ENCODE peak calls at places on chromosomes 1 and 21, in four cellular contexts. One of them, this sample, is unnamed.

GRCh38 chr1:20729990-20730689 is 2.4 kb downstream of the SH2D5 start:
- DNase-seq in AG04449: no peak
- DNase-seq in activated T-cell treated with anti-CD3 and anti-CD28 coated beads for 1 hour: no peak
- DNase-seq in germinal center: no peak
- DNase-seq in this sample: no peak

GRCh38 chr1:209688746-209689234 is 13.6 kb downstream of the G0S2 start:
- DNase-seq in AG04449: no peak
- DNase-seq in germinal center: no peak
- DNase-seq in activated T-cell treated with anti-CD3 and anti-CD28 coated beads for 1 hour: no peak
- DNase-seq in this sample: no peak

GRCh38 chr1:160251687-160252526 is 10.4 kb downstream of the DCAF8 start:
- DNase-seq in activated T-cell treated with anti-CD3 and anti-CD28 coated beads for 1 hour: peak
- DNase-seq in AG04449: no peak
- DNase-seq in germinal center: peak
- DNase-seq in this sample: peak

GRCh38 chr1:1976031-1976430 is 27.6 kb downstream of the CFAP74 start:
- DNase-seq in AG04449: no peak
- DNase-seq in activated T-cell treated with anti-CD3 and anti-CD28 coated beads for 1 hour: no peak
- DNase-seq in germinal center: no peak
- DNase-seq in this sample: no peak

GRCh38 chr1:43451701-43452532 is 1.8 kb downstream of the HYI start:
- DNase-seq in AG04449: no peak
- DNase-seq in activated T-cell treated with anti-CD3 and anti-CD28 coated beads for 1 hour: no peak
- DNase-seq in germinal center: no peak
- DNase-seq in this sample: no peak

GRCh38 chr1:243727503-243728191 is 122.4 kb downstream of the AKT3 start:
- DNase-seq in AG04449: no peak
- DNase-seq in activated T-cell treated with anti-CD3 and anti-CD28 coated beads for 1 hour: no peak
- DNase-seq in germinal center: peak
- DNase-seq in this sample: no peak

GRCh38 chr1:21205416-21205815 is 28.7 kb upstream of the EIF4G3 start:
- DNase-seq in activated T-cell treated with anti-CD3 and anti-CD28 coated beads for 1 hour: no peak
- DNase-seq in AG04449: no peak
- DNase-seq in germinal center: no peak
- DNase-seq in this sample: no peak

GRCh38 chr21:44024895-44025353 is 12.8 kb downstream of the TRAPPC10 start:
- DNase-seq in germinal center: no peak
- DNase-seq in AG04449: no peak
- DNase-seq in activated T-cell treated with anti-CD3 and anti-CD28 coated beads for 1 hour: no peak
- DNase-seq in this sample: no peak

GRCh38 chr1:2232255-2232915 is 4.3 kb downstream of the SKI start:
- DNase-seq in AG04449: no peak
- DNase-seq in activated T-cell treated with anti-CD3 and anti-CD28 coated beads for 1 hour: no peak
- DNase-seq in germinal center: no peak
- DNase-seq in this sample: no peak

GRCh38 chr1:154698320-154699096 is 90.5 kb upstream of the ADAR start:
- DNase-seq in activated T-cell treated with anti-CD3 and anti-CD28 coated beads for 1 hour: no peak
- DNase-seq in AG04449: no peak
- DNase-seq in germinal center: no peak
- DNase-seq in this sample: no peak

GRCh38 chr1:201685485-201685884 is 143.5 kb upstream of the IPO9 start:
- DNase-seq in activated T-cell treated with anti-CD3 and anti-CD28 coated beads for 1 hour: no peak
- DNase-seq in AG04449: no peak
- DNase-seq in germinal center: no peak
- DNase-seq in this sample: no peak

GRCh38 chr1:209860293-209860881 is 32.6 kb downstream of the UTP25 start:
- DNase-seq in AG04449: peak
- DNase-seq in germinal center: peak
- DNase-seq in activated T-cell treated with anti-CD3 and anti-CD28 coated beads for 1 hour: peak
- DNase-seq in this sample: peak

GRCh38 chr1:35718492-35719336 is at the start of gene C1orf216:
- DNase-seq in activated T-cell treated with anti-CD3 and anti-CD28 coated beads for 1 hour: peak
- DNase-seq in germinal center: peak
- DNase-seq in AG04449: no peak
- DNase-seq in this sample: no peak

GRCh38 chr1:110309768-110310167 is 29.4 kb upstream of the RBM15 start:
- DNase-seq in germinal center: no peak
- DNase-seq in AG04449: peak
- DNase-seq in activated T-cell treated with anti-CD3 and anti-CD28 coated beads for 1 hour: no peak
- DNase-seq in this sample: no peak

GRCh38 chr21:46116846-46117585 is 19.1 kb downstream of the COL6A2 start:
- DNase-seq in activated T-cell treated with anti-CD3 and anti-CD28 coated beads for 1 hour: no peak
- DNase-seq in germinal center: no peak
- DNase-seq in AG04449: no peak
- DNase-seq in this sample: no peak

GRCh38 chr1:21673277-21673780 is 4.2 kb upstream of the RAP1GAP start:
- DNase-seq in AG04449: peak
- DNase-seq in germinal center: no peak
- DNase-seq in activated T-cell treated with anti-CD3 and anti-CD28 coated beads for 1 hour: no peak
- DNase-seq in this sample: no peak

GRCh38 chr1:115183158-115183557 is 93.9 kb upstream of the TSPAN2 start:
- DNase-seq in germinal center: no peak
- DNase-seq in AG04449: no peak
- DNase-seq in activated T-cell treated with anti-CD3 and anti-CD28 coated beads for 1 hour: no peak
- DNase-seq in this sample: no peak

GRCh38 chr21:16076465-16076864 is 346.7 kb downstream of the USP25 start:
- DNase-seq in germinal center: no peak
- DNase-seq in activated T-cell treated with anti-CD3 and anti-CD28 coated beads for 1 hour: no peak
- DNase-seq in AG04449: no peak
- DNase-seq in this sample: no peak

GRCh38 chr1:101308935-101309333 is 72.1 kb downstream of the S1PR1 start:
- DNase-seq in AG04449: no peak
- DNase-seq in activated T-cell treated with anti-CD3 and anti-CD28 coated beads for 1 hour: no peak
- DNase-seq in germinal center: no peak
- DNase-seq in this sample: no peak

GRCh38 chr21:29018540-29018939 is 609 bp downstream of the RWDD2B start:
- DNase-seq in activated T-cell treated with anti-CD3 and anti-CD28 coated beads for 1 hour: no peak
- DNase-seq in germinal center: no peak
- DNase-seq in AG04449: no peak
- DNase-seq in this sample: no peak

GRCh38 chr1:85321237-85321964 is 45.0 kb upstream of the BCL10 start:
- DNase-seq in germinal center: no peak
- DNase-seq in activated T-cell treated with anti-CD3 and anti-CD28 coated beads for 1 hour: no peak
- DNase-seq in AG04449: no peak
- DNase-seq in this sample: no peak

GRCh38 chr1:14765773-14766172 is 167.3 kb downstream of the KAZN start:
- DNase-seq in AG04449: no peak
- DNase-seq in activated T-cell treated with anti-CD3 and anti-CD28 coated beads for 1 hour: no peak
- DNase-seq in germinal center: no peak
- DNase-seq in this sample: no peak

GRCh38 chr1:162951553-162952315 is 90.8 kb upstream of the CCDC190 start:
- DNase-seq in AG04449: no peak
- DNase-seq in activated T-cell treated with anti-CD3 and anti-CD28 coated beads for 1 hour: no peak
- DNase-seq in germinal center: no peak
- DNase-seq in this sample: no peak

GRCh38 chr1:182841368-182841988 is 2.3 kb downstream of the DHX9 start:
- DNase-seq in AG04449: no peak
- DNase-seq in activated T-cell treated with anti-CD3 and anti-CD28 coated beads for 1 hour: no peak
- DNase-seq in germinal center: peak
- DNase-seq in this sample: no peak

GRCh38 chr1:201361652-201362504 is 15.6 kb downstream of the TNNT2 start:
- DNase-seq in AG04449: no peak
- DNase-seq in germinal center: peak
- DNase-seq in activated T-cell treated with anti-CD3 and anti-CD28 coated beads for 1 hour: no peak
- DNase-seq in this sample: no peak

GRCh38 chr1:31421404-31422040 is 8.5 kb downstream of the SERINC2 start:
- DNase-seq in AG04449: no peak
- DNase-seq in activated T-cell treated with anti-CD3 and anti-CD28 coated beads for 1 hour: no peak
- DNase-seq in germinal center: no peak
- DNase-seq in this sample: no peak

GRCh38 chr1:9920606-9921005 is 10.5 kb upstream of the CTNNBIP1 start:
- DNase-seq in AG04449: no peak
- DNase-seq in germinal center: no peak
- DNase-seq in activated T-cell treated with anti-CD3 and anti-CD28 coated beads for 1 hour: no peak
- DNase-seq in this sample: no peak

GRCh38 chr1:246728311-246728710 is 4.1 kb downstream of the SCCPDH start:
- DNase-seq in AG04449: no peak
- DNase-seq in activated T-cell treated with anti-CD3 and anti-CD28 coated beads for 1 hour: no peak
- DNase-seq in germinal center: no peak
- DNase-seq in this sample: no peak

GRCh38 chr1:4106731-4107130 is 206.7 kb upstream of the C1orf174 start:
- DNase-seq in AG04449: no peak
- DNase-seq in germinal center: no peak
- DNase-seq in activated T-cell treated with anti-CD3 and anti-CD28 coated beads for 1 hour: no peak
- DNase-seq in this sample: no peak

GRCh38 chr1:212671342-212672031 is 28.2 kb downstream of the BATF3 start:
- DNase-seq in AG04449: no peak
- DNase-seq in activated T-cell treated with anti-CD3 and anti-CD28 coated beads for 1 hour: no peak
- DNase-seq in germinal center: peak
- DNase-seq in this sample: no peak

GRCh38 chr1:156623946-156624813 is 5.0 kb downstream of the HAPLN2 start:
- DNase-seq in activated T-cell treated with anti-CD3 and anti-CD28 coated beads for 1 hour: no peak
- DNase-seq in germinal center: no peak
- DNase-seq in AG04449: no peak
- DNase-seq in this sample: no peak

GRCh38 chr1:113654883-113655282 is 104.4 kb downstream of the PHTF1 start:
- DNase-seq in AG04449: no peak
- DNase-seq in germinal center: no peak
- DNase-seq in activated T-cell treated with anti-CD3 and anti-CD28 coated beads for 1 hour: no peak
- DNase-seq in this sample: no peak

This sample was measured in effector CD8-positive, alpha-beta T cell.